ENCODE peak calls at places on chromosomes 2 and 18, in eight cellular contexts. H is M059J; W is activated T-helper 1 cell treated with anti-CD3 and anti-CD28 coated beads, Interleukin-2, amount 50 U/mL, for 16 hours; L is uterus; V is NAMALWA; O is AG08396; G is stimulated activated CD4-positive, alpha-beta T cell treated with anti-CD3 and anti-CD28 coated beads, Interleukin-4, amount 100 ng/mL, for 48 hours; R is stimulated activated CD8-positive, alpha-beta memory T cell treated with anti-CD3 and anti-CD28 coated beads, Interleukin-4, amount 100 ng/mL, for 4 hours. I is an unnamed sample.

GRCh38 chr18:23269931-23270330 is 134.6 kb downstream of the CABLES1 start:
- DNase-seq in H (no peak), W (no peak), L (no peak), V (no peak), O (no peak), G (no peak), R (no peak), I (no peak)

GRCh38 chr2:168622559-168622958 is 166.5 kb downstream of the CERS6 start:
- DNase-seq in H (no peak), W (no peak), L (no peak), V (no peak), O (no peak), G (no peak), R (no peak), I (no peak)

GRCh38 chr2:173749315-173749714 is 215.9 kb downstream of the SP3 start:
- DNase-seq in H (peak; percentile 40), W (no peak), L (no peak), V (no peak), O (peak; percentile 12), G (no peak), R (no peak), I (no peak)

GRCh38 chr2:225466891-225467604 is 67.5 kb downstream of the NYAP2 start:
- DNase-seq in H (peak; percentile 93), W (no peak), L (no peak), V (no peak), O (no peak), G (no peak), R (no peak), I (no peak)

GRCh38 chr18:31049189-31049588 is 6.6 kb upstream of the DSC3 start:
- DNase-seq in H (no peak), W (no peak), L (no peak), V (no peak), O (no peak), G (no peak), R (no peak), I (no peak)

GRCh38 chr2:239312081-239312501 is 88.7 kb downstream of the HDAC4 start:
- DNase-seq in H (no peak), W (no peak), L (no peak), V (no peak), O (no peak), G (no peak), R (no peak), I (no peak)

GRCh38 chr2:86001326-86001725 is 104.4 kb downstream of the POLR1A start:
- DNase-seq in H (no peak), W (no peak), L (no peak), V (no peak), O (no peak), G (no peak), R (no peak), I (no peak)

GRCh38 chr18:9287037-9287436 is 47.5 kb upstream of the TWSG1 start:
- DNase-seq in H (no peak), W (no peak), L (no peak), V (no peak), O (no peak), G (no peak), R (no peak), I (no peak)

GRCh38 chr2:1553671-1554295 is 140.5 kb downstream of the TPO start:
- DNase-seq in H (peak; percentile 80), W (no peak), L (peak; percentile 27), V (no peak), O (peak; percentile 83), G (no peak), R (no peak), I (no peak)

GRCh38 chr18:76565238-76566173 is 70.5 kb upstream of the ZNF516 start:
- DNase-seq in H (peak; percentile 90), W (no peak), L (peak; percentile 77), V (peak; percentile 44), O (peak; percentile 92), G (no peak), R (no peak), I (no peak)

GRCh38 chr2:108905906-108906305 is 83.1 kb downstream of the EDAR start:
- DNase-seq in H (no peak), W (no peak), L (no peak), V (no peak), O (no peak), G (no peak), R (no peak), I (no peak)

GRCh38 chr2:129892360-129892759 is 87.1 kb upstream of the RAB6C start:
- DNase-seq in H (no peak), W (no peak), L (no peak), V (no peak), O (no peak), G (no peak), R (no peak), I (no peak)

GRCh38 chr2:101758001-101758400 is 60.5 kb downstream of the MAP4K4 start:
- DNase-seq in H (peak; percentile 42), W (no peak), L (no peak), V (no peak), O (no peak), G (peak; percentile 26), R (no peak), I (no peak)

GRCh38 chr2:218582085-218582484 is 13.4 kb downstream of the CNOT9 start:
- DNase-seq in H (peak; percentile 69), W (no peak), L (no peak), V (no peak), O (peak; percentile 24), G (no peak), R (no peak), I (no peak)

GRCh38 chr18:49725809-49726514 is 87.4 kb downstream of the ACAA2 start:
- DNase-seq in H (peak; percentile 99), W (no peak), L (peak; percentile 69), V (no peak), O (peak; percentile 92), G (no peak), R (no peak), I (no peak)

GRCh38 chr2:66555076-66555475 is 120.2 kb downstream of the MEIS1 start:
- DNase-seq in H (no peak), W (no peak), L (no peak), V (no peak), O (no peak), G (no peak), R (no peak), I (no peak)

GRCh38 chr18:52907522-52907921 is 567.5 kb downstream of the DCC start:
- DNase-seq in H (no peak), W (no peak), L (no peak), V (no peak), O (no peak), G (no peak), R (no peak), I (no peak)

GRCh38 chr2:169193624-169194023 is 124.3 kb downstream of the DHRS9 start:
- DNase-seq in H (no peak), W (no peak), L (no peak), V (no peak), O (no peak), G (no peak), R (no peak), I (no peak)

GRCh38 chr18:58605027-58606020 is 23.6 kb downstream of the ALPK2 start:
- DNase-seq in H (peak; percentile 83), W (no peak), L (no peak), V (no peak), O (peak; percentile 26), G (no peak), R (peak; percentile 14), I (no peak)

GRCh38 chr18:36440614-36441013 is 143.1 kb downstream of the FHOD3 start:
- DNase-seq in H (peak; percentile 74), W (no peak), L (no peak), V (no peak), O (no peak), G (no peak), R (no peak), I (no peak)

GRCh38 chr18:22912835-22913234 is 20.3 kb upstream of the RBBP8 start:
- DNase-seq in H (no peak), W (no peak), L (no peak), V (no peak), O (no peak), G (no peak), R (no peak), I (no peak)

GRCh38 chr18:32888311-32888710 is 115.5 kb upstream of the KLHL14 start:
- DNase-seq in H (no peak), W (no peak), L (no peak), V (no peak), O (no peak), G (no peak), R (no peak), I (no peak)

GRCh38 chr2:241863021-241863954 is 4.6 kb upstream of the PDCD1 start:
- DNase-seq in H (no peak), W (no peak), L (peak; percentile 76), V (no peak), O (peak; percentile 68), G (peak; percentile 72), R (peak; percentile 30), I (no peak)

GRCh38 chr2:10234409-10235094 is 68.2 kb upstream of the HPCAL1 start:
- DNase-seq in H (no peak), W (no peak), L (peak; percentile 10), V (no peak), O (no peak), G (no peak), R (no peak), I (no peak)

GRCh38 chr2:102841107-102841840 is 79.4 kb downstream of the TMEM182 start:
- DNase-seq in H (peak; percentile 37), W (no peak), L (no peak), V (peak; percentile 63), O (peak; percentile 56), G (peak; percentile 16), R (no peak), I (no peak)

GRCh38 chr2:204000446-204000845 is 63.9 kb downstream of the ICOS start:
- DNase-seq in H (no peak), W (no peak), L (no peak), V (no peak), O (no peak), G (no peak), R (no peak), I (no peak)

GRCh38 chr2:81658227-81658626 is 1353.7 kb upstream of the LRRTM1 start:
- DNase-seq in H (peak; percentile 89), W (no peak), L (no peak), V (no peak), O (no peak), G (no peak), R (no peak), I (no peak)

GRCh38 chr18:45441110-45441842 is 174.0 kb upstream of the SLC14A2 start:
- DNase-seq in H (peak; percentile 30), W (no peak), L (no peak), V (no peak), O (peak; percentile 20), G (no peak), R (no peak), I (no peak)

GRCh38 chr2:189254268-189254883 is 74.8 kb upstream of the COL5A2 start:
- DNase-seq in H (peak; percentile 52), W (no peak), L (peak; percentile 38), V (no peak), O (peak; percentile 56), G (no peak), R (no peak), I (no peak)

GRCh38 chr2:225274751-225275150 is 124.8 kb upstream of the NYAP2 start:
- DNase-seq in H (peak; percentile 91), W (no peak), L (no peak), V (peak; percentile 37), O (no peak), G (no peak), R (no peak), I (no peak)

GRCh38 chr2:31217465-31218200 is at the start of gene CAPN14:
- DNase-seq in H (peak; percentile 38), W (no peak), L (no peak), V (no peak), O (no peak), G (no peak), R (no peak), I (no peak)

GRCh38 chr18:48997985-48998831 is 47.4 kb upstream of the SMAD7 start:
- DNase-seq in H (peak; percentile 99), W (no peak), L (peak; percentile 51), V (no peak), O (peak; percentile 91), G (no peak), R (no peak), I (peak; percentile 30)

GRCh38 chr18:59123588-59124369 is 15.9 kb upstream of the SEC11C start:
- DNase-seq in H (peak; percentile 79), W (no peak), L (no peak), V (no peak), O (peak; percentile 73), G (peak; percentile 21), R (no peak), I (no peak)

GRCh38 chr2:195612515-195613495 is 44.2 kb upstream of the SLC39A10 start:
- DNase-seq in H (peak; percentile 80), W (no peak), L (no peak), V (no peak), O (peak; percentile 70), G (no peak), R (no peak), I (no peak)

I was measured in cerebellar nuclear complex.